ENCODE peak calls at places on chromosomes 7 and 10, in eight cellular contexts. One of them, this sample, is unnamed.

GRCh38 chr7:110964770-110965169 is 126.2 kb upstream of the LRRN3 start:
- DNase-seq in GM13976: no peak
- DNase-seq in nephron progenitor cell: no peak
- DNase-seq in right atrium auricular region: no peak
- DNase-seq in HCT116: no peak
- DNase-seq in GM12865: no peak
- DNase-seq in epithelial cell of esophagus: no peak
- DNase-seq in lower lobe of right lung: no peak
- DNase-seq in this sample: no peak

GRCh38 chr7:35365523-35365922 is 111.6 kb upstream of the TBX20 start:
- DNase-seq in epithelial cell of esophagus: no peak
- DNase-seq in nephron progenitor cell: no peak
- DNase-seq in GM12865: no peak
- DNase-seq in lower lobe of right lung: no peak
- DNase-seq in GM13976: no peak
- DNase-seq in right atrium auricular region: no peak
- DNase-seq in HCT116: no peak
- DNase-seq in this sample: no peak

GRCh38 chr7:234712-235553 is 42.6 kb downstream of the FAM20C start:
- DNase-seq in nephron progenitor cell: no peak
- DNase-seq in HCT116: no peak
- DNase-seq in epithelial cell of esophagus: peak
- DNase-seq in lower lobe of right lung: peak
- DNase-seq in GM13976: no peak
- DNase-seq in GM12865: no peak
- DNase-seq in right atrium auricular region: peak
- DNase-seq in this sample: no peak

GRCh38 chr7:108263364-108263951 is 133.3 kb upstream of the LAMB4 start:
- DNase-seq in nephron progenitor cell: no peak
- DNase-seq in epithelial cell of esophagus: no peak
- DNase-seq in GM12865: peak
- DNase-seq in HCT116: no peak
- DNase-seq in lower lobe of right lung: no peak
- DNase-seq in GM13976: peak
- DNase-seq in right atrium auricular region: no peak
- DNase-seq in this sample: no peak

GRCh38 chr7:155880721-155881120 is 68.5 kb upstream of the SHH start:
- DNase-seq in GM12865: no peak
- DNase-seq in nephron progenitor cell: no peak
- DNase-seq in right atrium auricular region: no peak
- DNase-seq in epithelial cell of esophagus: no peak
- DNase-seq in lower lobe of right lung: no peak
- DNase-seq in HCT116: no peak
- DNase-seq in GM13976: no peak
- DNase-seq in this sample: no peak

GRCh38 chr7:100620239-100620638 is 7.9 kb downstream of the MOSPD3 start:
- DNase-seq in epithelial cell of esophagus: no peak
- DNase-seq in lower lobe of right lung: no peak
- DNase-seq in HCT116: no peak
- DNase-seq in right atrium auricular region: no peak
- DNase-seq in GM12865: no peak
- DNase-seq in GM13976: no peak
- DNase-seq in nephron progenitor cell: no peak
- DNase-seq in this sample: no peak

GRCh38 chr10:35074266-35074665 is 15.9 kb downstream of the CUL2 start:
- DNase-seq in right atrium auricular region: no peak
- DNase-seq in GM12865: no peak
- DNase-seq in epithelial cell of esophagus: peak
- DNase-seq in lower lobe of right lung: no peak
- DNase-seq in HCT116: no peak
- DNase-seq in nephron progenitor cell: no peak
- DNase-seq in GM13976: no peak
- DNase-seq in this sample: no peak

GRCh38 chr10:44863344-44864041 is 47.6 kb upstream of the TMEM72 start:
- DNase-seq in nephron progenitor cell: no peak
- DNase-seq in right atrium auricular region: peak
- DNase-seq in GM12865: no peak
- DNase-seq in GM13976: no peak
- DNase-seq in HCT116: no peak
- DNase-seq in epithelial cell of esophagus: no peak
- DNase-seq in lower lobe of right lung: no peak
- DNase-seq in this sample: no peak

GRCh38 chr7:44104880-44105771 is 981 bp downstream of the AEBP1 start:
- DNase-seq in epithelial cell of esophagus: peak
- DNase-seq in HCT116: no peak
- DNase-seq in lower lobe of right lung: no peak
- DNase-seq in nephron progenitor cell: peak
- DNase-seq in GM12865: no peak
- DNase-seq in right atrium auricular region: no peak
- DNase-seq in GM13976: peak
- DNase-seq in this sample: peak

GRCh38 chr10:104556831-104557230 is 84.3 kb upstream of the SORCS3 start:
- DNase-seq in GM12865: no peak
- DNase-seq in GM13976: no peak
- DNase-seq in HCT116: no peak
- DNase-seq in lower lobe of right lung: no peak
- DNase-seq in epithelial cell of esophagus: no peak
- DNase-seq in right atrium auricular region: no peak
- DNase-seq in nephron progenitor cell: no peak
- DNase-seq in this sample: no peak

GRCh38 chr10:29636178-29636577 is 1.4 kb upstream of the SVIL start:
- DNase-seq in epithelial cell of esophagus: peak
- DNase-seq in lower lobe of right lung: no peak
- DNase-seq in GM12865: no peak
- DNase-seq in right atrium auricular region: no peak
- DNase-seq in nephron progenitor cell: no peak
- DNase-seq in HCT116: no peak
- DNase-seq in GM13976: no peak
- DNase-seq in this sample: no peak

GRCh38 chr10:43284341-43284910 is 17.6 kb upstream of the RASGEF1A start:
- DNase-seq in GM13976: no peak
- DNase-seq in epithelial cell of esophagus: peak
- DNase-seq in nephron progenitor cell: peak
- DNase-seq in right atrium auricular region: no peak
- DNase-seq in HCT116: no peak
- DNase-seq in lower lobe of right lung: no peak
- DNase-seq in GM12865: peak
- DNase-seq in this sample: peak

GRCh38 chr7:31007634-31008033 is 43.9 kb downstream of the GHRHR start:
- DNase-seq in lower lobe of right lung: no peak
- DNase-seq in GM13976: no peak
- DNase-seq in epithelial cell of esophagus: no peak
- DNase-seq in right atrium auricular region: no peak
- DNase-seq in GM12865: no peak
- DNase-seq in HCT116: no peak
- DNase-seq in nephron progenitor cell: no peak
- DNase-seq in this sample: no peak

GRCh38 chr7:29109815-29110385 is 36.4 kb downstream of the CPVL start:
- DNase-seq in lower lobe of right lung: no peak
- DNase-seq in GM13976: no peak
- DNase-seq in right atrium auricular region: no peak
- DNase-seq in GM12865: no peak
- DNase-seq in epithelial cell of esophagus: peak
- DNase-seq in nephron progenitor cell: no peak
- DNase-seq in HCT116: no peak
- DNase-seq in this sample: no peak

GRCh38 chr10:99964791-99965190 is 45.0 kb downstream of the DNMBP start:
- DNase-seq in epithelial cell of esophagus: no peak
- DNase-seq in nephron progenitor cell: no peak
- DNase-seq in GM13976: no peak
- DNase-seq in HCT116: no peak
- DNase-seq in GM12865: no peak
- DNase-seq in lower lobe of right lung: no peak
- DNase-seq in right atrium auricular region: no peak
- DNase-seq in this sample: no peak

GRCh38 chr7:51229620-51230323 is 86.8 kb downstream of the COBL start:
- DNase-seq in nephron progenitor cell: no peak
- DNase-seq in epithelial cell of esophagus: no peak
- DNase-seq in GM12865: no peak
- DNase-seq in lower lobe of right lung: no peak
- DNase-seq in GM13976: no peak
- DNase-seq in HCT116: no peak
- DNase-seq in right atrium auricular region: no peak
- DNase-seq in this sample: no peak

GRCh38 chr7:66313913-66314568 is 108.9 kb downstream of the TPST1 start:
- DNase-seq in nephron progenitor cell: no peak
- DNase-seq in right atrium auricular region: no peak
- DNase-seq in epithelial cell of esophagus: no peak
- DNase-seq in GM12865: no peak
- DNase-seq in GM13976: no peak
- DNase-seq in lower lobe of right lung: no peak
- DNase-seq in HCT116: no peak
- DNase-seq in this sample: no peak

GRCh38 chr10:72062341-72062740 is 26.0 kb downstream of the SPOCK2 start:
- DNase-seq in GM12865: no peak
- DNase-seq in HCT116: no peak
- DNase-seq in right atrium auricular region: no peak
- DNase-seq in GM13976: no peak
- DNase-seq in lower lobe of right lung: no peak
- DNase-seq in nephron progenitor cell: no peak
- DNase-seq in epithelial cell of esophagus: peak
- DNase-seq in this sample: no peak

GRCh38 chr10:91614254-91614624 is 18.6 kb downstream of the PPP1R3C start:
- DNase-seq in GM13976: no peak
- DNase-seq in lower lobe of right lung: no peak
- DNase-seq in HCT116: no peak
- DNase-seq in epithelial cell of esophagus: no peak
- DNase-seq in nephron progenitor cell: no peak
- DNase-seq in right atrium auricular region: no peak
- DNase-seq in GM12865: no peak
- DNase-seq in this sample: no peak

DNA sequence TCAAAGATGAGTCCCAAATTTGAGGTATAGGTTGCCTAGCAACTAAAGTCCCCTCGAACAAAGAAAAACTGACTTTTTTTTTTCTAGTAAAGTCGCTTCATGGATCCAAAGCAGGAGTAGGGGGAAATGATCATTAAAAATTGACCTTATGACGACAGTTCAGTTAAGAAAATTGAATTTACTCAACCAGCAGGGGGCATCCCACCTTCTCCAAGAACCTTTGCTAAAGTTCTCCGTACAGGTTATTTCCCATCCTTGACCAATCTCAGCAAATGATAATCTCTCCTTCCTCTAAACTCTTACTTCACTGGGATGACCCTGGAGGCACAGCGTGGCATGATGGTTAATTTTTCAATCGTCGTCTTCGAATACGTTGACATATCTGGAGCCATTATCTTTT is 228.3 kb downstream of the CALN1 start:
- DNase-seq in lower lobe of right lung: no peak
- DNase-seq in HCT116: peak
- DNase-seq in nephron progenitor cell: no peak
- DNase-seq in GM12865: peak
- DNase-seq in epithelial cell of esophagus: no peak
- DNase-seq in GM13976: no peak
- DNase-seq in right atrium auricular region: no peak
- DNase-seq in this sample: no peak
- TF ChIP-seq CTCF in lower lobe of right lung: peak
- TF ChIP-seq CTCF in HCT116: no peak
- TF ChIP-seq CTCF in nephron progenitor cell: peak
- TF ChIP-seq CTCF in GM12865: peak
- TF ChIP-seq CTCF in epithelial cell of esophagus: no peak
- TF ChIP-seq CTCF in GM13976: no peak
- TF ChIP-seq CTCF in right atrium auricular region: no peak
- TF ChIP-seq CTCF in this sample: peak

DNA sequence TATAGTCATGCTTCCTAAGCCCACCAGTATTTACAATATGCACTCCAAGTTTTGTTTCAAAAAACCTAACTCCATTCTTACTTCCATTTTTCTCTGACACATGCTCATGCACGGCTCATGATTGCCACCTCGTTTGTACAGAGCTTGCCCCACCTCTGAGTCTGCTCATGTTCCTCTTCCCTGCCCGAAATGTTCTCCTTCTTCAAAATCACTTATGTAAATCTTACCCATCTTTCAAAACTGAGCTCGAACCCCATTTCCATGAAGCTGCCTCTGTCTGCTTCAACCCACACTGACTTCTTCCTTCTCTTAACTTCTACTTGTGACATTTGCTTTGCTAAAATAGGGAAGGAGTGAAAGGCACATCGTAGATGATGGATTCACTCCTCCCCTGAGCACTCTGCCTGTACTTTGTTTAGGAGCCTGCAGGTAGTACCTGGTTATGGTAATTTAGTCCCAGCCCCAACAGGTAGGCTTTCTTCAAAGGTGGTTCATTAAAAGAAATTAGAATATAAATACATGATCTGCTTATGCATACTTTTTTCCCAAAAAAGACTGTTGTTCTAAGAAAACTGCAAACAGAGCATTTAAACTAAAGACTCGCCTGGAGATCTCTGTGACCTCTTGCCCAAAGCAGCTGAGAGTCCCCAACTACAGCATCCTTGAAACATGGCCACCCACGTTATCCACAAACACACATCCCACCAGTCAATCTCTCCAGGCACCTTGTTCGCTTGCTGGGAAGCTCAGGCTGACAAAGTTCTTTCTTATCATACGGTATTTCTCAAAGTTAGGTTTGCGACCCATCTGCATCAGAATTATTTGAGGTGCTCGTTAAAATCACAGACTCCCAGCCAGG is 172.0 kb downstream of the DGKI start:
- DNase-seq in nephron progenitor cell: no peak
- DNase-seq in epithelial cell of esophagus: no peak
- DNase-seq in lower lobe of right lung: no peak
- DNase-seq in HCT116: no peak
- DNase-seq in right atrium auricular region: no peak
- DNase-seq in GM12865: no peak
- DNase-seq in GM13976: no peak
- DNase-seq in this sample: no peak
- TF ChIP-seq CTCF in nephron progenitor cell: no peak
- TF ChIP-seq CTCF in epithelial cell of esophagus: no peak
- TF ChIP-seq CTCF in lower lobe of right lung: no peak
- TF ChIP-seq CTCF in HCT116: no peak
- TF ChIP-seq CTCF in right atrium auricular region: no peak
- TF ChIP-seq CTCF in GM12865: no peak
- TF ChIP-seq CTCF in GM13976: no peak
- TF ChIP-seq CTCF in this sample: no peak

DNA sequence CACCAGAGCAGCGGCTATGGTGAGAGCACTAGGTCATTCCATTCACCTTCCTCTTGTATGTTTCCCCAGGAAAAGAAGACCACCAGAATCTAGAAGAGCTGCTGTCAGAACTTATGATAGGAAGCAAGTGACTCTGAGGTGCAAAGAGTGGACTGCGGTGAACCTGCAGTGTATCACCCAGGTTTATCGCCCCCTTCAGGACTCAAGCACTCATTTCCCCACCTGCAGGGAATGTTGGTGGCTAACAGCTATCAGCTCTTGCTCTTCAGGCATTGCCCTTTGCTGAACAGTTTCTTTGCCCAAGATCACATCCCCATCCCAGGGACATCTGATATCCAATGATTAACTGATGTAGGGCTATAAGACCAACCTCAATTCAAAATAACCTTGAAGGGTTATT is 66.3 kb upstream of the IL6 start:
- DNase-seq in GM12865: peak
- DNase-seq in lower lobe of right lung: no peak
- DNase-seq in nephron progenitor cell: no peak
- DNase-seq in right atrium auricular region: peak
- DNase-seq in HCT116: no peak
- DNase-seq in epithelial cell of esophagus: no peak
- DNase-seq in GM13976: no peak
- DNase-seq in this sample: no peak
- TF ChIP-seq CTCF in GM12865: peak
- TF ChIP-seq CTCF in lower lobe of right lung: no peak
- TF ChIP-seq CTCF in nephron progenitor cell: no peak
- TF ChIP-seq CTCF in right atrium auricular region: no peak
- TF ChIP-seq CTCF in HCT116: no peak
- TF ChIP-seq CTCF in epithelial cell of esophagus: no peak
- TF ChIP-seq CTCF in GM13976: no peak
- TF ChIP-seq CTCF in this sample: peak

GRCh38 chr10:13276749-13277394 is 23.0 kb downstream of the PHYH start:
- DNase-seq in epithelial cell of esophagus: no peak
- DNase-seq in GM13976: no peak
- DNase-seq in nephron progenitor cell: no peak
- DNase-seq in HCT116: no peak
- DNase-seq in right atrium auricular region: no peak
- DNase-seq in GM12865: no peak
- DNase-seq in lower lobe of right lung: no peak
- DNase-seq in this sample: no peak
- TF ChIP-seq CTCF in epithelial cell of esophagus: no peak
- TF ChIP-seq CTCF in GM13976: no peak
- TF ChIP-seq CTCF in nephron progenitor cell: no peak
- TF ChIP-seq CTCF in HCT116: peak
- TF ChIP-seq CTCF in right atrium auricular region: no peak
- TF ChIP-seq CTCF in GM12865: no peak
- TF ChIP-seq CTCF in lower lobe of right lung: no peak
- TF ChIP-seq CTCF in this sample: no peak

This sample was measured in activated CD8-positive, alpha-beta T cell treated with anti-CD3 and anti-CD28 coated beads for 36 hours.